ENCODE peak calls at places on chromosomes 1 and 21, in five cellular contexts. One of them, this sample, is unnamed.

GRCh38 chr1:35838693-35839245 is 31.0 kb downstream of the AGO4 start:
- DNase-seq in GM23248: peak
- DNase-seq in fibroblast of lung: no peak
- DNase-seq in GM23338: no peak
- DNase-seq in HepG2: no peak
- DNase-seq in this sample: no peak

GRCh38 chr21:40331182-40331581 is 463.9 kb downstream of the PCP4 start:
- DNase-seq in GM23338: no peak
- DNase-seq in GM23248: no peak
- DNase-seq in fibroblast of lung: no peak
- DNase-seq in HepG2: no peak
- DNase-seq in this sample: no peak

GRCh38 chr1:115654125-115654524 is 12.4 kb downstream of the VANGL1 start:
- DNase-seq in HepG2: no peak
- DNase-seq in GM23248: no peak
- DNase-seq in fibroblast of lung: no peak
- DNase-seq in GM23338: no peak
- DNase-seq in this sample: no peak

GRCh38 chr1:18256318-18257235 is 149.0 kb downstream of the IGSF21 start:
- DNase-seq in fibroblast of lung: peak
- DNase-seq in HepG2: peak
- DNase-seq in GM23338: peak
- DNase-seq in GM23248: peak
- DNase-seq in this sample: peak

GRCh38 chr1:36324322-36324802 is 917 bp upstream of the EVA1B start:
- DNase-seq in fibroblast of lung: no peak
- DNase-seq in HepG2: no peak
- DNase-seq in GM23338: no peak
- DNase-seq in GM23248: no peak
- DNase-seq in this sample: no peak

GRCh38 chr21:36699546-36700294 is 805 bp downstream of the SIM2 start:
- DNase-seq in GM23248: peak
- DNase-seq in HepG2: no peak
- DNase-seq in GM23338: peak
- DNase-seq in fibroblast of lung: no peak
- DNase-seq in this sample: no peak

GRCh38 chr1:209651148-209651547 is 1.1 kb downstream of the LAMB3 start:
- DNase-seq in fibroblast of lung: peak
- DNase-seq in GM23338: no peak
- DNase-seq in GM23248: peak
- DNase-seq in HepG2: no peak
- DNase-seq in this sample: peak

GRCh38 chr1:179230251-179230650 is 774 bp upstream of the ABL2 start:
- DNase-seq in HepG2: no peak
- DNase-seq in GM23248: peak
- DNase-seq in fibroblast of lung: peak
- DNase-seq in GM23338: no peak
- DNase-seq in this sample: no peak

DNA sequence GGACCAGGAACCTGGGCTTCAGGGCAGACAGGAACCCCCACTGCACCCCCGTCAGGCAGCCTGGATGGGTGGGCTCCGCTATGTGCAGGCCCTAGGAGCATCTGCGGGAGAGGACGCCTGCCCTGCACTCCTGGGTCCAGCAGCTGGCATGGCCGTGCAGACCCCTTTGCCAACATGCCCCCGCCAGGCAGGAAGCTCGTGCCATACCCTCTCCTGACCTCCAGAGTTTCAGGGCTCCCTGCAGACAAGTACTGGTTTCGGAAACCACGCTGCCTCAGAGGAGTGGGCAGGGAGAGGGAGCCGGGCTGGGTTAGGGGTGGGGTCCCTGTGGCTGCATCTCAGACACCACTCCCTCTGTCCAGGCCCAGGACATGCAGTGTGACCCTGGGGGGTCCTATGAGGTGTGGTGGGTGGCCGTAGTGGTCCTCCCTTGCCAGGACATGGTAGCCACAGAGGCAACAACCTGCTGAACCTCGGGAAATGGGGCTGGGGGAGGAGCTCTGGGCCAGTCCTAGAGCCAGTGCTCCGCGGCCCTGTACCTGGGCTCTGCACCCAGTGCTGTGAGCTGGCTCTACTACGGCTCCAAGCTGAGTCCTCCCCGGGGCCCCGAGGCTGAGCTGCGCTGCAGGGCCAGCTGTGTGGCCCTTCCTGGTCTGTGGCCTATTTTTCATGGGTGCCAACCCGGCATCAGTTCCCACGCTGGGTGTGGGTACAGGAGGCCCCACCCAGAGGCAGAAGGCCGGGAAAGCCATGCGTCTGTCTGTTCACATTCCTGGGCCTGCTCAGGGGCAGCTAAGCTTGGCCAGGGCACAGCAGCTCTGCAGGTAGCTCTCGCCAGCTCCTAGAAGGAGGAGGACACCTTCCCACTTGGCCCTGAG is 1.4 kb downstream of the PLEKHN1 start:
- DNase-seq in fibroblast of lung: no peak
- DNase-seq in GM23338: no peak
- DNase-seq in HepG2: no peak
- DNase-seq in GM23248: no peak
- DNase-seq in this sample: no peak
- H3K4me2 ChIP-seq in fibroblast of lung: no peak
- H3K4me2 ChIP-seq in GM23338: no peak
- H3K4me2 ChIP-seq in HepG2: peak
- H3K4me2 ChIP-seq in GM23248: peak
- H3K4me2 ChIP-seq in this sample: peak

GRCh38 chr1:174938306-174939000 is 61.3 kb upstream of the CACYBP start:
- DNase-seq in GM23248: no peak
- DNase-seq in GM23338: no peak
- DNase-seq in fibroblast of lung: no peak
- DNase-seq in HepG2: no peak
- DNase-seq in this sample: no peak
- H3K27ac ChIP-seq in GM23248: no peak
- H3K27ac ChIP-seq in GM23338: no peak
- H3K27ac ChIP-seq in fibroblast of lung: no peak
- H3K27ac ChIP-seq in HepG2: no peak
- H3K27ac ChIP-seq in this sample: no peak

GRCh38 chr1:34013136-34013535 is 149.3 kb downstream of the HMGB4 start:
- DNase-seq in GM23248: no peak
- DNase-seq in HepG2: no peak
- DNase-seq in fibroblast of lung: no peak
- DNase-seq in GM23338: no peak
- DNase-seq in this sample: no peak
- H3K4me2 ChIP-seq in GM23248: no peak
- H3K4me2 ChIP-seq in HepG2: no peak
- H3K4me2 ChIP-seq in fibroblast of lung: no peak
- H3K4me2 ChIP-seq in GM23338: no peak
- H3K4me2 ChIP-seq in this sample: no peak

DNA sequence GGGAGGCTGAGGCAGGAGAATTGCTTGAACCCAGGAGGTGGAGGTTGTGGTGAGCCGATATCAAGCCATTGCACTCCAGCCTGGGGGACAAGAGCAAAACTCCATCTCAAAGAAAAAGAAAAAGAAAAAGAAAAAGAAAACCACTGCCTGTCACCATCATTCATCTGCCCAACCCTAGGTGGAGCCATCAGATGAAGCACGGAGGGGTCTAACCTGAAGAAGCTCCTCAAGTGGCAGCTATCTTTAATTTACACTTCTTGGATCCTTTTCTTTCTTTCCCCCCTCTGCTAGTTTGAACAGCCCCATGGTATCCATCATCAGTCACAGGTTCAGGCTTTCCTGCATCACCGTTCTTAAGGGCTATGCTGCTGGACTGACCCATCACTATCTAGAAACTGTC is 57.0 kb downstream of the PLEKHA6 start:
- DNase-seq in HepG2: no peak
- DNase-seq in fibroblast of lung: no peak
- DNase-seq in GM23338: peak
- DNase-seq in GM23248: no peak
- DNase-seq in this sample: no peak
- H3K27ac ChIP-seq in HepG2: no peak
- H3K27ac ChIP-seq in fibroblast of lung: no peak
- H3K27ac ChIP-seq in GM23338: no peak
- H3K27ac ChIP-seq in GM23248: no peak
- H3K27ac ChIP-seq in this sample: no peak

GRCh38 chr1:88188038-88188437 is 496.0 kb upstream of the PKN2 start:
- DNase-seq in HepG2: no peak
- DNase-seq in GM23248: no peak
- DNase-seq in GM23338: no peak
- DNase-seq in fibroblast of lung: no peak
- DNase-seq in this sample: no peak

GRCh38 chr1:88194542-88194941 is 489.5 kb upstream of the PKN2 start:
- DNase-seq in GM23248: no peak
- DNase-seq in fibroblast of lung: no peak
- DNase-seq in GM23338: no peak
- DNase-seq in HepG2: no peak
- DNase-seq in this sample: no peak

GRCh38 chr1:88189525-88189924 is 494.5 kb upstream of the PKN2 start:
- DNase-seq in GM23248: no peak
- DNase-seq in HepG2: no peak
- DNase-seq in GM23338: no peak
- DNase-seq in fibroblast of lung: no peak
- DNase-seq in this sample: no peak

GRCh38 chr1:88191917-88192316 is 492.2 kb upstream of the PKN2 start:
- DNase-seq in fibroblast of lung: no peak
- DNase-seq in HepG2: no peak
- DNase-seq in GM23248: no peak
- DNase-seq in GM23338: no peak
- DNase-seq in this sample: no peak
- H3K4me2 ChIP-seq in fibroblast of lung: no peak
- H3K4me2 ChIP-seq in HepG2: no peak
- H3K4me2 ChIP-seq in GM23248: no peak
- H3K4me2 ChIP-seq in GM23338: no peak
- H3K4me2 ChIP-seq in this sample: no peak

GRCh38 chr1:221813887-221814286 is 72.0 kb upstream of the DUSP10 start:
- DNase-seq in HepG2: no peak
- DNase-seq in GM23248: no peak
- DNase-seq in GM23338: no peak
- DNase-seq in fibroblast of lung: no peak
- DNase-seq in this sample: no peak
- H3K27ac ChIP-seq in HepG2: no peak
- H3K27ac ChIP-seq in GM23248: no peak
- H3K27ac ChIP-seq in GM23338: no peak
- H3K27ac ChIP-seq in fibroblast of lung: no peak
- H3K27ac ChIP-seq in this sample: no peak

DNA sequence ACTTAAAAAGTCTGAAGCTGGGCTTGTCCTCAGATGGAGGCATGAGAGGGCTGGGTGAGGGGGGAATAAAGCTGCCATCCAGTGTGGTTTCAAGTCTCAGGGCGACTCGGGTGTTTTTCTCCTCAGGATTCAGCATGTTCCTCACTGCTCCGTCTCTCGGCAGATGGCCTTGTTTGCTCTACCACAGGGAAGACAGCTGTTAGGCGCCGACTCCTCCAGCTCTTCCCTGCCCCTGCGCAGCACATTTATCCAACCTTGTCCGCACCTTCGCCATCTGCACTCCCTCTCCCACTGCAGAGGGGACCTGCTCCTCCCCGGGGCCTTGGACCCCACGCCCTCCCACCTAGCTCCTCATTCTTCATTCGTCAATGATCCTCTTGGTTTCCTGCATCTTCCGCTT is 16.6 kb upstream of the S100A11 start:
- DNase-seq in fibroblast of lung: no peak
- DNase-seq in HepG2: no peak
- DNase-seq in GM23248: no peak
- DNase-seq in GM23338: peak
- DNase-seq in this sample: no peak
- H3K4me2 ChIP-seq in fibroblast of lung: no peak
- H3K4me2 ChIP-seq in HepG2: no peak
- H3K4me2 ChIP-seq in GM23248: no peak
- H3K4me2 ChIP-seq in GM23338: no peak
- H3K4me2 ChIP-seq in this sample: no peak